ENCODE peak calls at places on chromosome 20, in nine cellular contexts. C is breast epithelium; M is activated CD4-positive, alpha-beta T cell treated with anti-CD3 and anti-CD28 coated beads, Interleukin-2, amount 50 U/mL, for 1 hour; Z is HT1080; A is hippocampal formation; P is caudate nucleus; F is NCI-H1417; T is GM04503; V is fibroblast of the conjunctiva. D is an unnamed sample.

GRCh38 chr20:34046330-34046729 is 52.6 kb downstream of the RALY start:
- DNase-seq in C (no peak), M (no peak), Z (no peak), A (no peak), P (no peak), F (no peak), T (no peak), V (no peak), D (no peak)

GRCh38 chr20:25739615-25740320 is 43.1 kb upstream of the ZNF337 start:
- DNase-seq in C (no peak), M (no peak), Z (peak), A (no peak), P (no peak), F (no peak), T (no peak), V (no peak), D (peak)

GRCh38 chr20:57501461-57502330 is 23.2 kb downstream of the CTCFL start:
- DNase-seq in C (no peak), M (no peak), Z (peak), A (no peak), P (no peak), F (peak), T (no peak), V (no peak), D (no peak)

GRCh38 chr20:63656451-63656850 is 1.7 kb upstream of the RTEL1 start:
- DNase-seq in C (no peak), M (no peak), Z (no peak), A (no peak), P (no peak), F (no peak), T (no peak), V (no peak), D (no peak)

GRCh38 chr20:14848806-14849205 is 511.4 kb upstream of the FLRT3 start:
- DNase-seq in C (no peak), M (no peak), Z (no peak), A (no peak), P (no peak), F (no peak), T (no peak), V (no peak), D (no peak)

GRCh38 chr20:52410182-52410647 is 218.6 kb upstream of the ZFP64 start:
- DNase-seq in C (no peak), M (peak), Z (peak), A (no peak), P (peak), F (no peak), T (peak), V (no peak), D (no peak)

GRCh38 chr20:48846516-48847492 is 19.0 kb upstream of the PREX1 start:
- DNase-seq in C (no peak), M (no peak), Z (no peak), A (peak), P (no peak), F (no peak), T (no peak), V (no peak), D (no peak)

GRCh38 chr20:35991142-35991771 is 22.9 kb downstream of the CNBD2 start:
- DNase-seq in C (no peak), M (peak), Z (peak), A (no peak), P (no peak), F (peak), T (no peak), V (peak), D (no peak)

GRCh38 chr20:20439602-20440001 is 71.7 kb downstream of the INSM1 start:
- DNase-seq in C (no peak), M (no peak), Z (no peak), A (no peak), P (no peak), F (peak), T (no peak), V (no peak), D (no peak)

GRCh38 chr20:59829415-59830106 is 103.9 kb downstream of the SYCP2 start:
- DNase-seq in C (no peak), M (no peak), Z (no peak), A (no peak), P (peak), F (no peak), T (no peak), V (no peak), D (no peak)

GRCh38 chr20:6051505-6051904 is 2.4 kb downstream of the LRRN4 start:
- DNase-seq in C (no peak), M (no peak), Z (no peak), A (no peak), P (no peak), F (no peak), T (peak), V (no peak), D (peak)

GRCh38 chr20:58557713-58558335 is 42.6 kb upstream of the APCDD1L start:
- DNase-seq in C (no peak), M (no peak), Z (peak), A (no peak), P (no peak), F (no peak), T (peak), V (no peak), D (peak)

GRCh38 chr20:10720550-10720949 is 46.8 kb upstream of the JAG1 start:
- DNase-seq in C (no peak), M (no peak), Z (no peak), A (no peak), P (no peak), F (no peak), T (no peak), V (no peak), D (no peak)

GRCh38 chr20:23963941-23964340 is 24.6 kb downstream of the GGTLC1 start:
- DNase-seq in C (no peak), M (no peak), Z (no peak), A (no peak), P (no peak), F (no peak), T (no peak), V (no peak), D (no peak)

GRCh38 chr20:15236812-15237211 is 899.4 kb upstream of the FLRT3 start:
- DNase-seq in C (no peak), M (no peak), Z (peak), A (no peak), P (no peak), F (peak), T (peak), V (peak), D (peak)

GRCh38 chr20:5156670-5157448 is 30.1 kb downstream of the CDS2 start:
- DNase-seq in C (no peak), M (no peak), Z (peak), A (no peak), P (no peak), F (no peak), T (no peak), V (no peak), D (peak)

GRCh38 chr20:58552366-58552934 is 37.3 kb upstream of the APCDD1L start:
- DNase-seq in C (no peak), M (no peak), Z (no peak), A (no peak), P (peak), F (no peak), T (no peak), V (no peak), D (no peak)

GRCh38 chr20:39252035-39252434 is 289.9 kb downstream of the DHX35 start:
- DNase-seq in C (no peak), M (no peak), Z (no peak), A (no peak), P (no peak), F (no peak), T (no peak), V (no peak), D (no peak)

GRCh38 chr20:47735412-47736400 is 49.6 kb downstream of the SULF2 start:
- DNase-seq in C (peak), M (no peak), Z (no peak), A (no peak), P (no peak), F (no peak), T (no peak), V (no peak), D (no peak)